ENCODE peak calls at places on chromosomes 11 and 22, in ten cellular contexts. One of them, this sample, is unnamed.

GRCh38 chr11:57327721-57328120 is 3.0 kb upstream of the TNKS1BP1 start:
- DNase-seq in H9: no peak
- DNase-seq in fibroblast of lung: no peak
- DNase-seq in tibial nerve: no peak
- DNase-seq in HCT116: no peak
- DNase-seq in SJSA1: no peak
- DNase-seq in breast epithelium: no peak
- DNase-seq in astrocyte: no peak
- DNase-seq in sigmoid colon: no peak
- DNase-seq in adrenal gland: no peak
- DNase-seq in this sample: no peak

GRCh38 chr11:84543367-84544159 is 1083.6 kb downstream of the DLG2 start:
- DNase-seq in H9: peak; percentile 78
- DNase-seq in fibroblast of lung: peak; percentile 6
- DNase-seq in tibial nerve: no peak
- DNase-seq in HCT116: no peak
- DNase-seq in SJSA1: no peak
- DNase-seq in breast epithelium: no peak
- DNase-seq in astrocyte: no peak
- DNase-seq in sigmoid colon: no peak
- DNase-seq in adrenal gland: no peak
- DNase-seq in this sample: no peak

GRCh38 chr22:32622004-32622761 is 147.6 kb downstream of the FBXO7 start:
- DNase-seq in H9: peak; percentile 75
- DNase-seq in fibroblast of lung: peak; percentile 90
- DNase-seq in tibial nerve: peak; percentile 73
- DNase-seq in HCT116: no peak
- DNase-seq in SJSA1: peak; percentile 75
- DNase-seq in breast epithelium: peak; percentile 51
- DNase-seq in astrocyte: peak; percentile 84
- DNase-seq in sigmoid colon: peak; percentile 89
- DNase-seq in adrenal gland: peak; percentile 27
- DNase-seq in this sample: no peak

GRCh38 chr11:46119352-46120216 is 1.7 kb downstream of the PHF21A start:
- DNase-seq in H9: no peak
- DNase-seq in fibroblast of lung: peak; percentile 77
- DNase-seq in tibial nerve: peak; percentile 56
- DNase-seq in HCT116: no peak
- DNase-seq in SJSA1: peak; percentile 70
- DNase-seq in breast epithelium: peak; percentile 55
- DNase-seq in astrocyte: peak; percentile 73
- DNase-seq in sigmoid colon: peak; percentile 73
- DNase-seq in adrenal gland: peak; percentile 70
- DNase-seq in this sample: no peak

GRCh38 chr22:22034469-22035132 is 52.0 kb upstream of the TOP3B start:
- DNase-seq in H9: no peak
- DNase-seq in fibroblast of lung: no peak
- DNase-seq in tibial nerve: no peak
- DNase-seq in HCT116: no peak
- DNase-seq in SJSA1: no peak
- DNase-seq in breast epithelium: no peak
- DNase-seq in astrocyte: no peak
- DNase-seq in sigmoid colon: no peak
- DNase-seq in adrenal gland: no peak
- DNase-seq in this sample: no peak

GRCh38 chr11:8318536-8318935 is 54.9 kb upstream of the LMO1 start:
- DNase-seq in H9: peak; percentile 77
- DNase-seq in fibroblast of lung: no peak
- DNase-seq in tibial nerve: no peak
- DNase-seq in HCT116: no peak
- DNase-seq in SJSA1: no peak
- DNase-seq in breast epithelium: no peak
- DNase-seq in astrocyte: no peak
- DNase-seq in sigmoid colon: peak; percentile 55
- DNase-seq in adrenal gland: no peak
- DNase-seq in this sample: no peak

GRCh38 chr22:43535741-43536140 is 123.9 kb downstream of the MPPED1 start:
- DNase-seq in H9: no peak
- DNase-seq in fibroblast of lung: no peak
- DNase-seq in tibial nerve: no peak
- DNase-seq in HCT116: no peak
- DNase-seq in SJSA1: no peak
- DNase-seq in breast epithelium: no peak
- DNase-seq in astrocyte: no peak
- DNase-seq in sigmoid colon: no peak
- DNase-seq in adrenal gland: no peak
- DNase-seq in this sample: no peak

GRCh38 chr11:32385998-32386397 is 49.3 kb downstream of the WT1 start:
- DNase-seq in H9: peak; percentile 66
- DNase-seq in fibroblast of lung: peak; percentile 37
- DNase-seq in tibial nerve: no peak
- DNase-seq in HCT116: peak; percentile 38
- DNase-seq in SJSA1: no peak
- DNase-seq in breast epithelium: no peak
- DNase-seq in astrocyte: peak; percentile 20
- DNase-seq in sigmoid colon: no peak
- DNase-seq in adrenal gland: peak; percentile 16
- DNase-seq in this sample: no peak

GRCh38 chr11:101456812-101457211 is 127.0 kb downstream of the TRPC6 start:
- DNase-seq in H9: no peak
- DNase-seq in fibroblast of lung: peak; percentile 12
- DNase-seq in tibial nerve: no peak
- DNase-seq in HCT116: no peak
- DNase-seq in SJSA1: no peak
- DNase-seq in breast epithelium: no peak
- DNase-seq in astrocyte: no peak
- DNase-seq in sigmoid colon: no peak
- DNase-seq in adrenal gland: no peak
- DNase-seq in this sample: no peak

GRCh38 chr11:110907629-110908028 is 195.4 kb upstream of the ARHGAP20 start:
- DNase-seq in H9: no peak
- DNase-seq in fibroblast of lung: peak; percentile 99
- DNase-seq in tibial nerve: no peak
- DNase-seq in HCT116: no peak
- DNase-seq in SJSA1: no peak
- DNase-seq in breast epithelium: no peak
- DNase-seq in astrocyte: peak; percentile 99
- DNase-seq in sigmoid colon: no peak
- DNase-seq in adrenal gland: peak; percentile 58
- DNase-seq in this sample: no peak

GRCh38 chr22:32444068-32444467 is 20.2 kb downstream of the BPIFC start:
- DNase-seq in H9: peak; percentile 33
- DNase-seq in fibroblast of lung: no peak
- DNase-seq in tibial nerve: no peak
- DNase-seq in HCT116: peak; percentile 34
- DNase-seq in SJSA1: no peak
- DNase-seq in breast epithelium: no peak
- DNase-seq in astrocyte: no peak
- DNase-seq in sigmoid colon: no peak
- DNase-seq in adrenal gland: no peak
- DNase-seq in this sample: no peak

GRCh38 chr11:122178795-122179194 is 62.8 kb upstream of the BLID start:
- DNase-seq in H9: no peak
- DNase-seq in fibroblast of lung: no peak
- DNase-seq in tibial nerve: no peak
- DNase-seq in HCT116: no peak
- DNase-seq in SJSA1: no peak
- DNase-seq in breast epithelium: no peak
- DNase-seq in astrocyte: no peak
- DNase-seq in sigmoid colon: no peak
- DNase-seq in adrenal gland: no peak
- DNase-seq in this sample: no peak

GRCh38 chr11:82978422-82979099 is 77.0 kb downstream of the DDIAS start:
- DNase-seq in H9: no peak
- DNase-seq in fibroblast of lung: peak; percentile 89
- DNase-seq in tibial nerve: no peak
- DNase-seq in HCT116: no peak
- DNase-seq in SJSA1: no peak
- DNase-seq in breast epithelium: no peak
- DNase-seq in astrocyte: peak; percentile 89
- DNase-seq in sigmoid colon: no peak
- DNase-seq in adrenal gland: no peak
- DNase-seq in this sample: no peak

GRCh38 chr11:67117667-67118058 is 1.4 kb upstream of the KDM2A start:
- DNase-seq in H9: peak; percentile 56
- DNase-seq in fibroblast of lung: no peak
- DNase-seq in tibial nerve: no peak
- DNase-seq in HCT116: no peak
- DNase-seq in SJSA1: no peak
- DNase-seq in breast epithelium: no peak
- DNase-seq in astrocyte: no peak
- DNase-seq in sigmoid colon: peak; percentile 68
- DNase-seq in adrenal gland: peak; percentile 12
- DNase-seq in this sample: no peak

GRCh38 chr22:19750666-19751490 is 9.7 kb upstream of the TBX1 start:
- DNase-seq in H9: no peak
- DNase-seq in fibroblast of lung: peak; percentile 74
- DNase-seq in tibial nerve: no peak
- DNase-seq in HCT116: no peak
- DNase-seq in SJSA1: peak; percentile 69
- DNase-seq in breast epithelium: no peak
- DNase-seq in astrocyte: peak; percentile 59
- DNase-seq in sigmoid colon: no peak
- DNase-seq in adrenal gland: no peak
- DNase-seq in this sample: no peak

GRCh38 chr22:33864723-33865130 is 55.5 kb downstream of the LARGE1 start:
- DNase-seq in H9: no peak
- DNase-seq in fibroblast of lung: no peak
- DNase-seq in tibial nerve: no peak
- DNase-seq in HCT116: no peak
- DNase-seq in SJSA1: no peak
- DNase-seq in breast epithelium: no peak
- DNase-seq in astrocyte: no peak
- DNase-seq in sigmoid colon: no peak
- DNase-seq in adrenal gland: peak; percentile 26
- DNase-seq in this sample: no peak

GRCh38 chr11:10602945-10603344 is 34.5 kb upstream of the LYVE1 start:
- DNase-seq in H9: no peak
- DNase-seq in fibroblast of lung: no peak
- DNase-seq in tibial nerve: no peak
- DNase-seq in HCT116: no peak
- DNase-seq in SJSA1: no peak
- DNase-seq in breast epithelium: no peak
- DNase-seq in astrocyte: no peak
- DNase-seq in sigmoid colon: no peak
- DNase-seq in adrenal gland: no peak
- DNase-seq in this sample: no peak

GRCh38 chr22:45296628-45297297 is 12.0 kb downstream of the UPK3A start:
- DNase-seq in H9: no peak
- DNase-seq in fibroblast of lung: no peak
- DNase-seq in tibial nerve: no peak
- DNase-seq in HCT116: no peak
- DNase-seq in SJSA1: no peak
- DNase-seq in breast epithelium: no peak
- DNase-seq in astrocyte: no peak
- DNase-seq in sigmoid colon: no peak
- DNase-seq in adrenal gland: no peak
- DNase-seq in this sample: no peak

GRCh38 chr11:2536440-2536989 is 91.7 kb downstream of the KCNQ1 start:
- DNase-seq in H9: no peak
- DNase-seq in fibroblast of lung: no peak
- DNase-seq in tibial nerve: no peak
- DNase-seq in HCT116: no peak
- DNase-seq in SJSA1: no peak
- DNase-seq in breast epithelium: no peak
- DNase-seq in astrocyte: no peak
- DNase-seq in sigmoid colon: peak; percentile 56
- DNase-seq in adrenal gland: no peak
- DNase-seq in this sample: no peak

GRCh38 chr11:62444271-62444833 is 25.5 kb downstream of the SCGB1A1 start:
- DNase-seq in H9: peak; percentile 36
- DNase-seq in fibroblast of lung: peak; percentile 69
- DNase-seq in tibial nerve: peak; percentile 61
- DNase-seq in HCT116: no peak
- DNase-seq in SJSA1: peak; percentile 84
- DNase-seq in breast epithelium: peak; percentile 69
- DNase-seq in astrocyte: peak; percentile 52
- DNase-seq in sigmoid colon: peak; percentile 92
- DNase-seq in adrenal gland: peak; percentile 49
- DNase-seq in this sample: peak; percentile 61
- H3K27ac ChIP-seq in H9: no peak overlapping the region
- H3K27ac ChIP-seq in fibroblast of lung: peak overlapping the region; percentile 92
- H3K27ac ChIP-seq in tibial nerve: peak overlapping the region; percentile 98
- H3K27ac ChIP-seq in HCT116: no peak overlapping the region
- H3K27ac ChIP-seq in SJSA1: peak overlapping the region; percentile 65
- H3K27ac ChIP-seq in breast epithelium: peak overlapping the region; percentile 92
- H3K27ac ChIP-seq in astrocyte: peak overlapping the region; percentile 69
- H3K27ac ChIP-seq in sigmoid colon: peak overlapping the region; percentile 89
- H3K27ac ChIP-seq in adrenal gland: peak overlapping the region; percentile 68
- H3K27ac ChIP-seq in this sample: peak overlapping the region; percentile 70

GRCh38 chr11:114618139-114618538 is 22.6 kb upstream of the NXPE4 start:
- DNase-seq in H9: no peak
- DNase-seq in fibroblast of lung: no peak
- DNase-seq in tibial nerve: no peak
- DNase-seq in HCT116: no peak
- DNase-seq in SJSA1: no peak
- DNase-seq in breast epithelium: no peak
- DNase-seq in astrocyte: no peak
- DNase-seq in sigmoid colon: no peak
- DNase-seq in adrenal gland: no peak
- DNase-seq in this sample: no peak
- H3K27ac ChIP-seq in H9: no peak overlapping the region
- H3K27ac ChIP-seq in fibroblast of lung: no peak overlapping the region
- H3K27ac ChIP-seq in tibial nerve: no peak overlapping the region
- H3K27ac ChIP-seq in HCT116: no peak overlapping the region
- H3K27ac ChIP-seq in SJSA1: no peak overlapping the region
- H3K27ac ChIP-seq in breast epithelium: no peak overlapping the region
- H3K27ac ChIP-seq in astrocyte: no peak overlapping the region
- H3K27ac ChIP-seq in sigmoid colon: no peak overlapping the region
- H3K27ac ChIP-seq in adrenal gland: no peak overlapping the region
- H3K27ac ChIP-seq in this sample: no peak overlapping the region

DNA sequence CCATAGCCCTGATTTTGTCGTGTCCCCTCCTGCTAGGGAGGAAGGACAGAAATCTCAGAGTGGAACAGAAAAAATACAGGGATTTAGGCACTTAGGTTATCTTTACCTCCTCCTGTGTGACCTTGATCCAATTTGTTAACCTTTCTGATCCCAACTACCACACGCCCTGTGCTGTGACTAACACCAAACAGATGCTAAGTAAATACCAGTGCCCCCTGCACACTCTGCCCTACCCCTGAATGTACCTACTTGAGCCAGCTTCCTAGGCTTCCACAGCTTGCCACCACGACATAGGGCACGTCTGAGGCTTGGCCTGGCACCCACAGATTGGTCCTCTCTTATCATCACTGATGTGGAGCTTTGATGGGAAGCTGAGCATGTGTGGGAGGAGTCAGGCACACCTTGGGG is 9.2 kb downstream of the MYO18B start:
- DNase-seq in H9: no peak
- DNase-seq in fibroblast of lung: no peak
- DNase-seq in tibial nerve: no peak
- DNase-seq in HCT116: no peak
- DNase-seq in SJSA1: no peak
- DNase-seq in breast epithelium: no peak
- DNase-seq in astrocyte: no peak
- DNase-seq in sigmoid colon: no peak
- DNase-seq in adrenal gland: no peak
- DNase-seq in this sample: no peak
- H3K27ac ChIP-seq in H9: no peak overlapping the region
- H3K27ac ChIP-seq in fibroblast of lung: no peak overlapping the region
- H3K27ac ChIP-seq in tibial nerve: no peak overlapping the region
- H3K27ac ChIP-seq in HCT116: no peak overlapping the region
- H3K27ac ChIP-seq in SJSA1: no peak overlapping the region
- H3K27ac ChIP-seq in breast epithelium: no peak overlapping the region
- H3K27ac ChIP-seq in astrocyte: no peak overlapping the region
- H3K27ac ChIP-seq in sigmoid colon: no peak overlapping the region
- H3K27ac ChIP-seq in adrenal gland: no peak overlapping the region
- H3K27ac ChIP-seq in this sample: no peak overlapping the region

GRCh38 chr11:514606-515005 is 7.6 kb upstream of the RNH1 start:
- DNase-seq in H9: no peak
- DNase-seq in fibroblast of lung: no peak
- DNase-seq in tibial nerve: no peak
- DNase-seq in HCT116: no peak
- DNase-seq in SJSA1: no peak
- DNase-seq in breast epithelium: no peak
- DNase-seq in astrocyte: no peak
- DNase-seq in sigmoid colon: no peak
- DNase-seq in adrenal gland: no peak
- DNase-seq in this sample: no peak
- H3K27ac ChIP-seq in H9: no peak overlapping the region
- H3K27ac ChIP-seq in fibroblast of lung: no peak overlapping the region
- H3K27ac ChIP-seq in tibial nerve: no peak overlapping the region
- H3K27ac ChIP-seq in HCT116: no peak overlapping the region
- H3K27ac ChIP-seq in SJSA1: no peak overlapping the region
- H3K27ac ChIP-seq in breast epithelium: no peak overlapping the region
- H3K27ac ChIP-seq in astrocyte: no peak overlapping the region
- H3K27ac ChIP-seq in sigmoid colon: no peak overlapping the region
- H3K27ac ChIP-seq in adrenal gland: no peak overlapping the region
- H3K27ac ChIP-seq in this sample: no peak overlapping the region

This sample was measured in caudate nucleus.